ENCODE peak calls at places on chromosomes 11 and 22, in ten cellular contexts. One of them, this sample, is unnamed.

GRCh38 chr11:28491431-28491830 is 383.2 kb downstream of the METTL15 start:
- DNase-seq in heart left ventricle: no peak
- DNase-seq in CD8-positive, alpha-beta T cell: no peak
- DNase-seq in fibroblast of lung: no peak
- DNase-seq in dorsolateral prefrontal cortex: no peak
- DNase-seq in left lung: no peak
- DNase-seq in cardiac muscle cell: no peak
- DNase-seq in tibial nerve: no peak
- DNase-seq in lung: no peak
- DNase-seq in SJSA1: no peak
- DNase-seq in this sample: no peak

GRCh38 chr11:1564535-1565172 is 7.4 kb downstream of the DUSP8 start:
- DNase-seq in heart left ventricle: peak
- DNase-seq in CD8-positive, alpha-beta T cell: no peak
- DNase-seq in fibroblast of lung: peak
- DNase-seq in dorsolateral prefrontal cortex: peak
- DNase-seq in left lung: no peak
- DNase-seq in cardiac muscle cell: peak
- DNase-seq in tibial nerve: no peak
- DNase-seq in lung: no peak
- DNase-seq in SJSA1: peak
- DNase-seq in this sample: no peak

GRCh38 chr11:74288161-74288560 is 23.3 kb downstream of the P4HA3 start:
- DNase-seq in heart left ventricle: no peak
- DNase-seq in CD8-positive, alpha-beta T cell: no peak
- DNase-seq in fibroblast of lung: peak
- DNase-seq in dorsolateral prefrontal cortex: no peak
- DNase-seq in left lung: no peak
- DNase-seq in cardiac muscle cell: no peak
- DNase-seq in tibial nerve: no peak
- DNase-seq in lung: no peak
- DNase-seq in SJSA1: no peak
- DNase-seq in this sample: no peak

GRCh38 chr11:57315491-57315890 is 9.3 kb downstream of the TNKS1BP1 start:
- DNase-seq in heart left ventricle: no peak
- DNase-seq in CD8-positive, alpha-beta T cell: no peak
- DNase-seq in fibroblast of lung: peak
- DNase-seq in dorsolateral prefrontal cortex: no peak
- DNase-seq in left lung: no peak
- DNase-seq in cardiac muscle cell: no peak
- DNase-seq in tibial nerve: no peak
- DNase-seq in lung: no peak
- DNase-seq in SJSA1: peak
- DNase-seq in this sample: no peak

GRCh38 chr11:100557830-100558611 is 129.1 kb upstream of the ARHGAP42 start:
- DNase-seq in heart left ventricle: no peak
- DNase-seq in CD8-positive, alpha-beta T cell: no peak
- DNase-seq in fibroblast of lung: peak
- DNase-seq in dorsolateral prefrontal cortex: no peak
- DNase-seq in left lung: no peak
- DNase-seq in cardiac muscle cell: no peak
- DNase-seq in tibial nerve: no peak
- DNase-seq in lung: no peak
- DNase-seq in SJSA1: no peak
- DNase-seq in this sample: no peak

GRCh38 chr11:64358907-64359711 is at the start of gene RPS6KA4:
- DNase-seq in heart left ventricle: peak
- DNase-seq in CD8-positive, alpha-beta T cell: peak
- DNase-seq in fibroblast of lung: peak
- DNase-seq in dorsolateral prefrontal cortex: peak
- DNase-seq in left lung: peak
- DNase-seq in cardiac muscle cell: peak
- DNase-seq in tibial nerve: peak
- DNase-seq in lung: no peak
- DNase-seq in SJSA1: peak
- DNase-seq in this sample: peak

GRCh38 chr11:63534895-63535461 is 1.6 kb upstream of the PLAAT4 start:
- DNase-seq in heart left ventricle: no peak
- DNase-seq in CD8-positive, alpha-beta T cell: no peak
- DNase-seq in fibroblast of lung: no peak
- DNase-seq in dorsolateral prefrontal cortex: no peak
- DNase-seq in left lung: no peak
- DNase-seq in cardiac muscle cell: no peak
- DNase-seq in tibial nerve: no peak
- DNase-seq in lung: no peak
- DNase-seq in SJSA1: no peak
- DNase-seq in this sample: no peak

GRCh38 chr11:119085523-119085878 is 820 bp downstream of the HMBS start:
- DNase-seq in heart left ventricle: no peak
- DNase-seq in CD8-positive, alpha-beta T cell: no peak
- DNase-seq in fibroblast of lung: peak
- DNase-seq in dorsolateral prefrontal cortex: peak
- DNase-seq in left lung: no peak
- DNase-seq in cardiac muscle cell: no peak
- DNase-seq in tibial nerve: no peak
- DNase-seq in lung: no peak
- DNase-seq in SJSA1: no peak
- DNase-seq in this sample: no peak

GRCh38 chr22:20822240-20822639 is 36.4 kb downstream of the PI4KA start:
- DNase-seq in heart left ventricle: no peak
- DNase-seq in CD8-positive, alpha-beta T cell: no peak
- DNase-seq in fibroblast of lung: no peak
- DNase-seq in dorsolateral prefrontal cortex: no peak
- DNase-seq in left lung: no peak
- DNase-seq in cardiac muscle cell: no peak
- DNase-seq in tibial nerve: no peak
- DNase-seq in lung: no peak
- DNase-seq in SJSA1: no peak
- DNase-seq in this sample: no peak

GRCh38 chr22:20818471-20818870 is 40.1 kb downstream of the PI4KA start:
- DNase-seq in heart left ventricle: no peak
- DNase-seq in CD8-positive, alpha-beta T cell: no peak
- DNase-seq in fibroblast of lung: no peak
- DNase-seq in dorsolateral prefrontal cortex: no peak
- DNase-seq in left lung: no peak
- DNase-seq in cardiac muscle cell: no peak
- DNase-seq in tibial nerve: no peak
- DNase-seq in lung: no peak
- DNase-seq in SJSA1: no peak
- DNase-seq in this sample: no peak

GRCh38 chr22:20819471-20819870 is 39.1 kb downstream of the PI4KA start:
- DNase-seq in heart left ventricle: no peak
- DNase-seq in CD8-positive, alpha-beta T cell: no peak
- DNase-seq in fibroblast of lung: no peak
- DNase-seq in dorsolateral prefrontal cortex: no peak
- DNase-seq in left lung: no peak
- DNase-seq in cardiac muscle cell: no peak
- DNase-seq in tibial nerve: no peak
- DNase-seq in lung: no peak
- DNase-seq in SJSA1: no peak
- DNase-seq in this sample: no peak

GRCh38 chr22:20825624-20826023 is 33.0 kb downstream of the PI4KA start:
- DNase-seq in heart left ventricle: no peak
- DNase-seq in CD8-positive, alpha-beta T cell: no peak
- DNase-seq in fibroblast of lung: no peak
- DNase-seq in dorsolateral prefrontal cortex: no peak
- DNase-seq in left lung: no peak
- DNase-seq in cardiac muscle cell: no peak
- DNase-seq in tibial nerve: no peak
- DNase-seq in lung: no peak
- DNase-seq in SJSA1: no peak
- DNase-seq in this sample: no peak

GRCh38 chr22:20823264-20823663 is 35.3 kb downstream of the PI4KA start:
- DNase-seq in heart left ventricle: no peak
- DNase-seq in CD8-positive, alpha-beta T cell: no peak
- DNase-seq in fibroblast of lung: no peak
- DNase-seq in dorsolateral prefrontal cortex: no peak
- DNase-seq in left lung: no peak
- DNase-seq in cardiac muscle cell: no peak
- DNase-seq in tibial nerve: no peak
- DNase-seq in lung: no peak
- DNase-seq in SJSA1: no peak
- DNase-seq in this sample: no peak
- H3K27ac ChIP-seq in heart left ventricle: no peak
- H3K27ac ChIP-seq in CD8-positive, alpha-beta T cell: no peak
- H3K27ac ChIP-seq in fibroblast of lung: no peak
- H3K27ac ChIP-seq in dorsolateral prefrontal cortex: no peak
- H3K27ac ChIP-seq in left lung: no peak
- H3K27ac ChIP-seq in cardiac muscle cell: no peak
- H3K27ac ChIP-seq in tibial nerve: no peak
- H3K27ac ChIP-seq in lung: no peak
- H3K27ac ChIP-seq in SJSA1: no peak
- H3K27ac ChIP-seq in this sample: no peak

GRCh38 chr11:128874406-128874805 is 7.3 kb upstream of the KCNJ1 start:
- DNase-seq in heart left ventricle: no peak
- DNase-seq in CD8-positive, alpha-beta T cell: no peak
- DNase-seq in fibroblast of lung: peak
- DNase-seq in dorsolateral prefrontal cortex: no peak
- DNase-seq in left lung: no peak
- DNase-seq in cardiac muscle cell: no peak
- DNase-seq in tibial nerve: no peak
- DNase-seq in lung: no peak
- DNase-seq in SJSA1: no peak
- DNase-seq in this sample: no peak

GRCh38 chr11:128878455-128878854 is 11.4 kb upstream of the KCNJ1 start:
- DNase-seq in heart left ventricle: no peak
- DNase-seq in CD8-positive, alpha-beta T cell: no peak
- DNase-seq in fibroblast of lung: no peak
- DNase-seq in dorsolateral prefrontal cortex: no peak
- DNase-seq in left lung: no peak
- DNase-seq in cardiac muscle cell: no peak
- DNase-seq in tibial nerve: no peak
- DNase-seq in lung: no peak
- DNase-seq in SJSA1: no peak
- DNase-seq in this sample: no peak

GRCh38 chr11:128877726-128878125 is 10.6 kb upstream of the KCNJ1 start:
- DNase-seq in heart left ventricle: no peak
- DNase-seq in CD8-positive, alpha-beta T cell: no peak
- DNase-seq in fibroblast of lung: no peak
- DNase-seq in dorsolateral prefrontal cortex: no peak
- DNase-seq in left lung: no peak
- DNase-seq in cardiac muscle cell: no peak
- DNase-seq in tibial nerve: no peak
- DNase-seq in lung: no peak
- DNase-seq in SJSA1: no peak
- DNase-seq in this sample: no peak

GRCh38 chr11:128872594-128872993 is 5.5 kb upstream of the KCNJ1 start:
- DNase-seq in heart left ventricle: no peak
- DNase-seq in CD8-positive, alpha-beta T cell: no peak
- DNase-seq in fibroblast of lung: no peak
- DNase-seq in dorsolateral prefrontal cortex: no peak
- DNase-seq in left lung: no peak
- DNase-seq in cardiac muscle cell: no peak
- DNase-seq in tibial nerve: no peak
- DNase-seq in lung: no peak
- DNase-seq in SJSA1: no peak
- DNase-seq in this sample: no peak

DNA sequence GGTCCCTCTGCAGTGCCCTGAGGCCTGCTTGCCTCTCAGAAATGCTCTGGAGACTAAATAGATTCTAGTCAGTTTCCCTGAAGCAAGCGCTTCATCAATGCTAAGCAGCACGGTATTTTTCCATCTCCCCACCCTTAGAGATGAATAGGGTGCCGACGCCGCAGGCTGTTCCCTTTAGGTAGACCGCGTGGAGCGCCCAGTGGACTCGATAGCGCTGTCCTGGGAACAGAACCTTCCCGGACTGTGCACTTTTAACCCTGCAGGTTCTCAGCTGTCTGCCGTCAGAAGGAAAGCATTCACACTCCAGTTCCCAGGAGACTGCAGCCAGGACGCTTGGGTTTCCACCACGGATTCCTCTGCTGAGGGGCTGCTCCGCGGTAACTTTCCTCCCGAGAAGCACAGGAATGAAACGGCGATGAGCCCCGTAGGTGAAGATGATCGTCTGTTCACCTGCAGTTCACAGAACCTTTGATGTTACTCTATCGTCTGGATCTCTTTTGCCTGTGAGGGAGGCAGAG is 9.1 kb upstream of the KCNJ1 start:
- DNase-seq in heart left ventricle: no peak
- DNase-seq in CD8-positive, alpha-beta T cell: no peak
- DNase-seq in fibroblast of lung: no peak
- DNase-seq in dorsolateral prefrontal cortex: no peak
- DNase-seq in left lung: no peak
- DNase-seq in cardiac muscle cell: no peak
- DNase-seq in tibial nerve: no peak
- DNase-seq in lung: no peak
- DNase-seq in SJSA1: no peak
- DNase-seq in this sample: no peak
- H3K27ac ChIP-seq in heart left ventricle: no peak
- H3K27ac ChIP-seq in CD8-positive, alpha-beta T cell: no peak
- H3K27ac ChIP-seq in fibroblast of lung: no peak
- H3K27ac ChIP-seq in dorsolateral prefrontal cortex: no peak
- H3K27ac ChIP-seq in left lung: no peak
- H3K27ac ChIP-seq in cardiac muscle cell: no peak
- H3K27ac ChIP-seq in tibial nerve: no peak
- H3K27ac ChIP-seq in lung: no peak
- H3K27ac ChIP-seq in SJSA1: no peak
- H3K27ac ChIP-seq in this sample: no peak

DNA sequence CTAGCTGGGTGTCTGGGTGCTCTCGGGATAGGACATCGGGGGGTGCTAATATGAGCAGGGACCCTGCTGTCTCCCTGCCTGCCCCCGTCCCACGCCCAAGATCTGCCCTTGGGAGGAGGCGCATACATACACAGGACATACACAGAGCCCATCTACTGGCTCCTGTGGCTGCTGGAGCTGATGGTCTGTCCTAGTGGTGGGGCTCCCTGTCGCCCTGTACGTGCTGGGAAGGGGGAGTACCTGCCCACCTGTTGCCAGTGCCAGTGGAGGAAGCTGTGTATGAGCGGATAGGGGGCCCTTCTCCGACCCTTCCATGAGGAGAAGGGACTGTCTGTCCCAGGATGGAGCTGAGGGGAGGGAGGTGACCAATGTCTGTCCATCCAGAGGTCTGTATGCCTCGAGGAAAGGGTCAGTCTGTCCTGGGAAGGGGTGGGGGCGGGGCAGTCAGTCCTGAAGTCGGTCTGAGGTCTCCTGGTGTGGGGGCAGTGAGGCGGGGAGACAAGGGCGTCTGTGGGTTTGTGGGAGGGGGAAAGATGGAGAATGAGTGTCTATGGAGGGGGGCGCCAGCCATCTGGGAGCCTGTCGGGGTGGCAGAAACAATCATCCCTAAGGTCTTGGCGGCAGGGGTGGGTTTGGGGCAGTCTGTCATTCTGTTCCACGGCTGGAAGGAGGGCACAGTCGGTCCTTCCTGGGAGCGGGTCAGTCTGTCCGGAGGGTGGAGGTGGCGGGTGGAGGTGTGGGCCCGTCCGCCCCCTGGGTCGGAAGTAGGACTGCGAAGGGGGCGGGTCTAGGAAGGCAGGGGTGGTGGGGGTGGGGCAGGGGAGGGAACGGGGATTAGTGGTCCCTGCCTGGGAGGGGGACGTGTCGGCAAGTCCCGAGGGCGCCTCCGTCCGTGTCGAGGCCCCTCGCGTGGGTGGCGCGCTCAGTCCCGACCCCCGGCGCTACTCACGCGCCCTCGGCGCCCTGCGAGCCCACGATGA is 727 bp downstream of the TBC1D10A start:
- DNase-seq in heart left ventricle: peak
- DNase-seq in CD8-positive, alpha-beta T cell: no peak
- DNase-seq in fibroblast of lung: no peak
- DNase-seq in dorsolateral prefrontal cortex: no peak
- DNase-seq in left lung: peak
- DNase-seq in cardiac muscle cell: peak
- DNase-seq in tibial nerve: no peak
- DNase-seq in lung: no peak
- DNase-seq in SJSA1: peak
- DNase-seq in this sample: no peak
- H3K27ac ChIP-seq in heart left ventricle: peak
- H3K27ac ChIP-seq in CD8-positive, alpha-beta T cell: peak
- H3K27ac ChIP-seq in fibroblast of lung: peak
- H3K27ac ChIP-seq in dorsolateral prefrontal cortex: peak
- H3K27ac ChIP-seq in left lung: peak
- H3K27ac ChIP-seq in cardiac muscle cell: peak
- H3K27ac ChIP-seq in tibial nerve: peak
- H3K27ac ChIP-seq in lung: peak
- H3K27ac ChIP-seq in SJSA1: peak
- H3K27ac ChIP-seq in this sample: peak

GRCh38 chr11:114880458-114880857 is 202.1 kb downstream of the NXPE2 start:
- DNase-seq in heart left ventricle: no peak
- DNase-seq in CD8-positive, alpha-beta T cell: no peak
- DNase-seq in fibroblast of lung: no peak
- DNase-seq in dorsolateral prefrontal cortex: no peak
- DNase-seq in left lung: no peak
- DNase-seq in cardiac muscle cell: no peak
- DNase-seq in tibial nerve: no peak
- DNase-seq in lung: no peak
- DNase-seq in SJSA1: no peak
- DNase-seq in this sample: no peak

GRCh38 chr11:114877976-114878375 is 199.6 kb downstream of the NXPE2 start:
- DNase-seq in heart left ventricle: no peak
- DNase-seq in CD8-positive, alpha-beta T cell: no peak
- DNase-seq in fibroblast of lung: no peak
- DNase-seq in dorsolateral prefrontal cortex: no peak
- DNase-seq in left lung: no peak
- DNase-seq in cardiac muscle cell: peak
- DNase-seq in tibial nerve: no peak
- DNase-seq in lung: no peak
- DNase-seq in SJSA1: no peak
- DNase-seq in this sample: no peak

GRCh38 chr11:114886644-114887259 is 208.4 kb downstream of the NXPE2 start:
- DNase-seq in heart left ventricle: no peak
- DNase-seq in CD8-positive, alpha-beta T cell: no peak
- DNase-seq in fibroblast of lung: peak
- DNase-seq in dorsolateral prefrontal cortex: no peak
- DNase-seq in left lung: no peak
- DNase-seq in cardiac muscle cell: no peak
- DNase-seq in tibial nerve: no peak
- DNase-seq in lung: no peak
- DNase-seq in SJSA1: no peak
- DNase-seq in this sample: no peak

GRCh38 chr11:114883472-114883871 is 205.1 kb downstream of the NXPE2 start:
- DNase-seq in heart left ventricle: no peak
- DNase-seq in CD8-positive, alpha-beta T cell: no peak
- DNase-seq in fibroblast of lung: peak
- DNase-seq in dorsolateral prefrontal cortex: no peak
- DNase-seq in left lung: no peak
- DNase-seq in cardiac muscle cell: no peak
- DNase-seq in tibial nerve: no peak
- DNase-seq in lung: no peak
- DNase-seq in SJSA1: no peak
- DNase-seq in this sample: no peak
- H3K27ac ChIP-seq in heart left ventricle: no peak
- H3K27ac ChIP-seq in CD8-positive, alpha-beta T cell: no peak
- H3K27ac ChIP-seq in fibroblast of lung: no peak
- H3K27ac ChIP-seq in dorsolateral prefrontal cortex: no peak
- H3K27ac ChIP-seq in left lung: no peak
- H3K27ac ChIP-seq in cardiac muscle cell: no peak
- H3K27ac ChIP-seq in tibial nerve: no peak
- H3K27ac ChIP-seq in lung: no peak
- H3K27ac ChIP-seq in SJSA1: no peak
- H3K27ac ChIP-seq in this sample: no peak